ENCODE peak calls at places on chromosomes 16 and 17, in five cellular contexts. L is posterior vena cava; R is Jurkat, Clone E6-1; F is body of pancreas; N is AG10803. O is an unnamed sample.

GRCh38 chr17:64106918-64107317 is 23.0 kb downstream of the ERN1 start:
- DNase-seq in L (no peak), R (no peak), F (no peak), N (no peak), O (no peak)

GRCh38 chr17:28725660-28726395 is at the start of gene TLCD1:
- DNase-seq in L (peak; percentile 91), R (no peak), F (peak; percentile 69), N (peak; percentile 78), O (no peak)

GRCh38 chr16:84836234-84836647 is 16.5 kb downstream of the CRISPLD2 start:
- DNase-seq in L (peak; percentile 95), R (no peak), F (peak; percentile 38), N (peak; percentile 100), O (no peak)

GRCh38 chr16:87077750-87078127 is 239.5 kb downstream of the C16orf95 start:
- DNase-seq in L (no peak), R (no peak), F (no peak), N (no peak), O (no peak)

GRCh38 chr17:74770498-74771318 is 5.4 kb downstream of the NAT9 start:
- DNase-seq in L (peak; percentile 87), R (peak; percentile 45), F (peak; percentile 90), N (no peak), O (no peak)

GRCh38 chr16:90022209-90023077 is 3.2 kb upstream of the DBNDD1 start:
- DNase-seq in L (peak; percentile 97), R (peak; percentile 69), F (peak; percentile 94), N (peak; percentile 80), O (no peak)

GRCh38 chr17:42346473-42346872 is 41.8 kb downstream of the STAT3 start:
- DNase-seq in L (no peak), R (no peak), F (no peak), N (no peak), O (no peak)

GRCh38 chr17:39151680-39152058 is 232 bp upstream of the PLXDC1 start:
- DNase-seq in L (no peak), R (no peak), F (no peak), N (no peak), O (no peak)

GRCh38 chr17:37737081-37737480 is 7.8 kb downstream of the HNF1B start:
- DNase-seq in L (no peak), R (no peak), F (no peak), N (no peak), O (no peak)

GRCh38 chr17:18270046-18270850 is 9.8 kb downstream of the MIEF2 start:
- DNase-seq in L (no peak), R (no peak), F (no peak), N (no peak), O (no peak)

GRCh38 chr16:1941162-1941923 is 1.7 kb downstream of the MSRB1 start:
- DNase-seq in L (no peak), R (no peak), F (peak; percentile 73), N (no peak), O (no peak)

GRCh38 chr17:82872591-82873520 is 33.0 kb upstream of the ZNF750 start:
- DNase-seq in L (peak; percentile 62), R (no peak), F (no peak), N (no peak), O (no peak)

GRCh38 chr16:79810449-79811189 is 210.1 kb upstream of the MAF start:
- DNase-seq in L (no peak), R (no peak), F (no peak), N (no peak), O (no peak)

GRCh38 chr17:75240394-75241142 is 20.8 kb downstream of the GGA3 start:
- DNase-seq in L (no peak), R (peak; percentile 32), F (no peak), N (peak; percentile 24), O (no peak)

GRCh38 chr17:8125947-8126305 is 2.0 kb upstream of the HES7 start:
- DNase-seq in L (no peak), R (no peak), F (peak; percentile 39), N (no peak), O (no peak)

GRCh38 chr17:2179615-2180295 is 123.8 kb downstream of the SMG6 start:
- DNase-seq in L (peak; percentile 88), R (no peak), F (peak; percentile 75), N (peak; percentile 97), O (no peak)

GRCh38 chr16:23384878-23385277 is 68.1 kb downstream of the COG7 start:
- DNase-seq in L (peak; percentile 28), R (no peak), F (no peak), N (no peak), O (peak; percentile 37)

GRCh38 chr16:81003610-81004460 is 2.9 kb downstream of the CMC2 start:
- DNase-seq in L (no peak), R (no peak), F (no peak), N (peak; percentile 33), O (no peak)

GRCh38 chr16:28873543-28874201 is 4.6 kb upstream of the ATP2A1 start:
- DNase-seq in L (no peak), R (no peak), F (peak; percentile 36), N (no peak), O (no peak)

GRCh38 chr17:78599419-78599818 is 22.2 kb upstream of the DNAH17 start:
- DNase-seq in L (no peak), R (no peak), F (no peak), N (no peak), O (peak; percentile 2)

GRCh38 chr17:5042152-5043022 is 7.2 kb upstream of the SLC52A1 start:
- DNase-seq in L (no peak), R (peak; percentile 83), F (no peak), N (no peak), O (no peak)

GRCh38 chr17:79388556-79389295 is 222.1 kb downstream of the RBFOX3 start:
- DNase-seq in L (peak; percentile 84), R (no peak), F (peak; percentile 70), N (peak; percentile 38), O (no peak)

GRCh38 chr17:31582151-31582907 is 190.9 kb downstream of the RAB11FIP4 start:
- DNase-seq in L (peak; percentile 92), R (no peak), F (no peak), N (peak; percentile 64), O (no peak)

GRCh38 chr17:9443811-9444210 is 131.8 kb downstream of the STX8 start:
- DNase-seq in L (no peak), R (no peak), F (no peak), N (no peak), O (no peak)

GRCh38 chr16:28494141-28494851 is at the start of gene APOBR:
- DNase-seq in L (peak; percentile 85), R (peak; percentile 97), F (no peak), N (no peak), O (no peak)

GRCh38 chr17:10025976-10026785 is 121.1 kb upstream of the RCVRN start:
- DNase-seq in L (peak; percentile 70), R (no peak), F (no peak), N (no peak), O (no peak)

GRCh38 chr17:29243792-29244191 is 2.9 kb upstream of the CRYBA1 start:
- DNase-seq in L (no peak), R (peak; percentile 20), F (no peak), N (peak; percentile 44), O (no peak)

GRCh38 chr16:68901910-68902309 is 58.6 kb downstream of the TANGO6 start:
- DNase-seq in L (no peak), R (no peak), F (no peak), N (peak; percentile 86), O (no peak)

GRCh38 chr16:50067290-50067853 is 1.6 kb downstream of the HEATR3 start:
- DNase-seq in L (no peak), R (peak; percentile 66), F (no peak), N (peak; percentile 69), O (no peak)

O was measured in chondrocyte.